ENCODE peak calls at places on chromosomes 13 and 19, in eight cellular contexts. L is choroid plexus epithelial cell; D is CD8-positive, alpha-beta T cell; M is foreskin fibroblast; A is GM23338; K is AG10803; R is activated B cell treated with CpG ODN at 0.5 μM for 24 hours; J is AG04450. P is an unnamed sample.

GRCh38 chr19:55489711-55490477 is 1.7 kb downstream of the SSC5D start:
- DNase-seq in L (no peak), D (no peak), M (peak; percentile 35), A (no peak), K (no peak), R (no peak), J (no peak), P (no peak)

GRCh38 chr13:75566658-75567057 is 17.1 kb downstream of the UCHL3 start:
- DNase-seq in L (peak; percentile 74), D (no peak), M (peak; percentile 78), A (peak; percentile 29), K (peak; percentile 75), R (no peak), J (no peak), P (no peak)

GRCh38 chr13:66958611-66959010 is 271.5 kb downstream of the PCDH9 start:
- DNase-seq in L (no peak), D (no peak), M (no peak), A (no peak), K (no peak), R (no peak), J (no peak), P (no peak)

GRCh38 chr13:75656590-75656989 is 20.5 kb downstream of the LMO7 start:
- DNase-seq in L (no peak), D (no peak), M (peak; percentile 67), A (no peak), K (no peak), R (no peak), J (no peak), P (no peak)

GRCh38 chr19:18292810-18293641 is 11.6 kb upstream of the JUND start:
- DNase-seq in L (peak; percentile 82), D (no peak), M (peak; percentile 89), A (peak; percentile 97), K (peak; percentile 69), R (peak; percentile 55), J (no peak), P (peak; percentile 85)

GRCh38 chr13:45269204-45269603 is 68.4 kb upstream of the KCTD4 start:
- DNase-seq in L (peak; percentile 20), D (no peak), M (no peak), A (peak; percentile 45), K (peak; percentile 33), R (no peak), J (no peak), P (no peak)

GRCh38 chr19:46601318-46602224 is at the start of gene CALM3:
- DNase-seq in L (no peak), D (no peak), M (peak; percentile 46), A (peak; percentile 42), K (no peak), R (no peak), J (no peak), P (peak; percentile 41)

GRCh38 chr13:29505950-29506349 is 89.5 kb downstream of the SLC7A1 start:
- DNase-seq in L (no peak), D (no peak), M (no peak), A (no peak), K (no peak), R (no peak), J (no peak), P (no peak)

GRCh38 chr19:15124572-15125231 is 17.5 kb downstream of the SYDE1 start:
- DNase-seq in L (no peak), D (peak; percentile 77), M (peak; percentile 40), A (peak; percentile 87), K (no peak), R (no peak), J (no peak), P (no peak)

GRCh38 chr13:23684647-23685046 is 114.4 kb downstream of the TNFRSF19 start:
- DNase-seq in L (no peak), D (no peak), M (no peak), A (no peak), K (no peak), R (no peak), J (no peak), P (no peak)

GRCh38 chr13:36680918-36681317 is 7.1 kb downstream of the SERTM1 start:
- DNase-seq in L (no peak), D (no peak), M (no peak), A (no peak), K (peak; percentile 7), R (no peak), J (no peak), P (no peak)

GRCh38 chr13:37094840-37095239 is 10.6 kb downstream of the CSNK1A1L start:
- DNase-seq in L (no peak), D (no peak), M (no peak), A (no peak), K (no peak), R (no peak), J (no peak), P (no peak)

GRCh38 chr13:36920612-36921185 is 661 bp upstream of the SMAD9 start:
- DNase-seq in L (no peak), D (no peak), M (peak; percentile 22), A (peak; percentile 38), K (no peak), R (no peak), J (no peak), P (no peak)

GRCh38 chr13:47798906-47799305 is 202.2 kb downstream of the SUCLA2 start:
- DNase-seq in L (peak; percentile 72), D (no peak), M (peak; percentile 39), A (peak; percentile 53), K (peak; percentile 27), R (no peak), J (no peak), P (no peak)

GRCh38 chr13:67217914-67218313 is 12.2 kb downstream of the PCDH9 start:
- DNase-seq in L (no peak), D (no peak), M (no peak), A (no peak), K (no peak), R (no peak), J (no peak), P (no peak)

GRCh38 chr19:6393982-6394412 is 1.0 kb upstream of the GTF2F1 start:
- DNase-seq in L (no peak), D (peak; percentile 55), M (no peak), A (no peak), K (no peak), R (no peak), J (no peak), P (no peak)

GRCh38 chr13:85654227-85654626 is 145.0 kb downstream of the SLITRK6 start:
- DNase-seq in L (no peak), D (no peak), M (no peak), A (no peak), K (no peak), R (no peak), J (no peak), P (no peak)

GRCh38 chr13:95679722-95680121 is 2.8 kb downstream of the DNAJC3 start:
- DNase-seq in L (no peak), D (no peak), M (no peak), A (no peak), K (no peak), R (no peak), J (no peak), P (no peak)

DNA sequence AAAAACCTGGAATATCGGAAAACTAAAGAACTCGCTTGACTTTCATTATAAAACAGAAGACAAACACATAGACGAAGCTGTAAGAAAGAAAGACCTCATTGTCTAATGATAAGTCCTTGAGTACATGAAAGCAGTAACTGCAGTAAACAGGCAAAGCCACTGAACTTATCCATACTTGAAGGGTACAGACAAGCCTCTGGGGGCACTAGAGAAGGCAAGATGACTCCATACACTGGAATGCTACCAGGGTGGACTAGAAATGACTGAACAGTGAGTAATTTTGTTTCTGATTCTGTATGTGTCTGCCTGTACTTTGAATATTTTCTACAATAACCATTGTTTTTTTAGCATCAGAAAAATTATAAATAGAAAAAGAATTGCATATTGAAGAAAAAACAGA is 507.9 kb downstream of the UQCRFS1 start:
- DNase-seq in L (peak; percentile 94), D (no peak), M (peak; percentile 87), A (peak; percentile 52), K (peak; percentile 85), R (no peak), J (peak; percentile 21), P (no peak)
- TF ChIP-seq CTCF in L (peak; percentile 64), D (no peak), M (peak; percentile 58), A (peak; percentile 47), K (peak; percentile 78), R (no peak), J (peak; percentile 54), P (no peak)

GRCh38 chr13:106520205-106521004 is 15.1 kb downstream of the EFNB2 start:
- DNase-seq in L (peak; percentile 76), D (no peak), M (peak; percentile 68), A (peak; percentile 43), K (peak; percentile 45), R (no peak), J (no peak), P (no peak)
- TF ChIP-seq CTCF in L (peak; percentile 59), D (no peak), M (peak; percentile 23), A (peak; percentile 49), K (peak; percentile 63), R (no peak), J (peak; percentile 73), P (no peak)

GRCh38 chr19:2056810-2057192 is 5.8 kb upstream of the MKNK2 start:
- DNase-seq in L (no peak), D (no peak), M (no peak), A (no peak), K (no peak), R (no peak), J (no peak), P (no peak)

GRCh38 chr19:2057484-2058469 is 6.7 kb upstream of the MKNK2 start:
- DNase-seq in L (no peak), D (no peak), M (no peak), A (no peak), K (no peak), R (no peak), J (no peak), P (no peak)

GRCh38 chr19:2053601-2054389 is 2.8 kb upstream of the MKNK2 start:
- DNase-seq in L (peak; percentile 86), D (no peak), M (no peak), A (no peak), K (no peak), R (no peak), J (no peak), P (no peak)

GRCh38 chr19:2054763-2055162 is 3.7 kb upstream of the MKNK2 start:
- DNase-seq in L (no peak), D (no peak), M (no peak), A (no peak), K (no peak), R (no peak), J (no peak), P (no peak)

GRCh38 chr19:2055871-2056809 is 5.1 kb upstream of the MKNK2 start:
- DNase-seq in L (peak; percentile 74), D (no peak), M (peak; percentile 84), A (peak; percentile 50), K (peak; percentile 92), R (no peak), J (no peak), P (no peak)
- TF ChIP-seq CTCF in L (no peak), D (no peak), M (no peak), A (no peak), K (no peak), R (no peak), J (no peak), P (no peak)

DNA sequence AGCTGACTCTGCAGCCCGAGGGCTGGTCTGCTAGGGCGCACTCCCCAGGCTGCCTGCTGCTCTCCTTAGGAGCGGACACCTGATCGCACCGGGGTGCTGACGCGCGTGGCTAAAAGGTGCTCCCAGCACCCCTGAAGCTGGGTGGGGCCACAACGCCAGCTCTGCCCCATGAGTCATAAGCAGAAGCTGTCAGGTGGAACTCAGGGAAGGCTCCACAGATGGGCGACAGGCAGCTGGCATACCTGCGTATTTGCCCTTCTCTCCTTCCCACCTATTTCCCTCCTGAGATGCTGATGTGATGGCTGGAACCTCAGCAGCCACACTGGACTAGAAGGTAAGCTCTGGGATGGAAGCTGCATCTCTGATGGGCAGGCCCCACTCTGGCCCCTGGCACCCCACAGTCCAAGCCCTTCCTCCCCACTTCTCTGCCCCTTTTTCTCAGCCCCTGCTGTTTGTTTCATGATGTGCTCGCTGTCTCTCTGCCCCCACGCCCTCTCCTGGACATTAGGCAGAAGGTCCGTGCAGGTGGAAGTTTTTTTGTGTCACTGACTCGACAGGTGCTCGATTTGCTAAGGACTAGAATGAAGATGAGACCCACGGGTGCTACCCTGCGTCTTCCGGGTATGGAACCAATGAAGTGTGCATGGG is 30.3 kb upstream of the CACTIN start:
- DNase-seq in L (no peak), D (no peak), M (no peak), A (no peak), K (no peak), R (no peak), J (no peak), P (no peak)
- TF ChIP-seq CTCF in L (peak; percentile 18), D (no peak), M (no peak), A (no peak), K (no peak), R (no peak), J (no peak), P (no peak)

P was measured in CD14-positive monocyte.